ENCODE peak calls at places on chromosomes 4 and X, in eight cellular contexts. One of them, this sample, is unnamed.

GRCh38 chr4:20487446-20487845 is 212.8 kb upstream of the PACRGL start:
- DNase-seq in H9: no peak
- DNase-seq in lower lobe of right lung: no peak
- DNase-seq in naive thymus-derived CD4-positive, alpha-beta T cell: no peak
- DNase-seq in mucosa of descending colon: no peak
- DNase-seq in tibial artery: no peak
- DNase-seq in aorta: no peak
- DNase-seq in neural progenitor cell: no peak
- DNase-seq in this sample: no peak

GRCh38 chrX:129359269-129359668 is 164.0 kb downstream of the SMARCA1 start:
- DNase-seq in H9: no peak
- DNase-seq in lower lobe of right lung: no peak
- DNase-seq in naive thymus-derived CD4-positive, alpha-beta T cell: no peak
- DNase-seq in mucosa of descending colon: no peak
- DNase-seq in tibial artery: no peak
- DNase-seq in aorta: no peak
- DNase-seq in neural progenitor cell: no peak
- DNase-seq in this sample: no peak

GRCh38 chr4:176538217-176538925 is 218.6 kb downstream of the SPCS3 start:
- DNase-seq in H9: no peak
- DNase-seq in lower lobe of right lung: no peak
- DNase-seq in naive thymus-derived CD4-positive, alpha-beta T cell: no peak
- DNase-seq in mucosa of descending colon: no peak
- DNase-seq in tibial artery: no peak
- DNase-seq in aorta: no peak
- DNase-seq in neural progenitor cell: no peak
- DNase-seq in this sample: no peak

GRCh38 chr4:121822796-121823504 is 733 bp downstream of the CCNA2 start:
- DNase-seq in H9: peak; percentile 32
- DNase-seq in lower lobe of right lung: peak; percentile 46
- DNase-seq in naive thymus-derived CD4-positive, alpha-beta T cell: no peak
- DNase-seq in mucosa of descending colon: no peak
- DNase-seq in tibial artery: peak; percentile 65
- DNase-seq in aorta: no peak
- DNase-seq in neural progenitor cell: peak; percentile 52
- DNase-seq in this sample: peak; percentile 60

GRCh38 chrX:147565239-147565638 is 346.5 kb upstream of the FMR1 start:
- DNase-seq in H9: no peak
- DNase-seq in lower lobe of right lung: no peak
- DNase-seq in naive thymus-derived CD4-positive, alpha-beta T cell: no peak
- DNase-seq in mucosa of descending colon: no peak
- DNase-seq in tibial artery: no peak
- DNase-seq in aorta: no peak
- DNase-seq in neural progenitor cell: no peak
- DNase-seq in this sample: no peak

GRCh38 chrX:136662976-136663375 is 15.0 kb downstream of the CD40LG start:
- DNase-seq in H9: no peak
- DNase-seq in lower lobe of right lung: no peak
- DNase-seq in naive thymus-derived CD4-positive, alpha-beta T cell: peak; percentile 46
- DNase-seq in mucosa of descending colon: no peak
- DNase-seq in tibial artery: no peak
- DNase-seq in aorta: no peak
- DNase-seq in neural progenitor cell: no peak
- DNase-seq in this sample: no peak

GRCh38 chr4:105991726-105992125 is 96.5 kb downstream of the NPNT start:
- DNase-seq in H9: no peak
- DNase-seq in lower lobe of right lung: no peak
- DNase-seq in naive thymus-derived CD4-positive, alpha-beta T cell: no peak
- DNase-seq in mucosa of descending colon: no peak
- DNase-seq in tibial artery: no peak
- DNase-seq in aorta: no peak
- DNase-seq in neural progenitor cell: no peak
- DNase-seq in this sample: no peak

GRCh38 chr4:138428611-138429010 is 186.5 kb upstream of the SLC7A11 start:
- DNase-seq in H9: no peak
- DNase-seq in lower lobe of right lung: no peak
- DNase-seq in naive thymus-derived CD4-positive, alpha-beta T cell: no peak
- DNase-seq in mucosa of descending colon: no peak
- DNase-seq in tibial artery: no peak
- DNase-seq in aorta: no peak
- DNase-seq in neural progenitor cell: no peak
- DNase-seq in this sample: no peak

GRCh38 chrX:45622538-45622937 is 421.9 kb upstream of the DIPK2B start:
- DNase-seq in H9: no peak
- DNase-seq in lower lobe of right lung: no peak
- DNase-seq in naive thymus-derived CD4-positive, alpha-beta T cell: no peak
- DNase-seq in mucosa of descending colon: no peak
- DNase-seq in tibial artery: no peak
- DNase-seq in aorta: no peak
- DNase-seq in neural progenitor cell: no peak
- DNase-seq in this sample: no peak

GRCh38 chrX:55867254-55867653 is 149.7 kb downstream of the RRAGB start:
- DNase-seq in H9: no peak
- DNase-seq in lower lobe of right lung: no peak
- DNase-seq in naive thymus-derived CD4-positive, alpha-beta T cell: peak; percentile 5
- DNase-seq in mucosa of descending colon: no peak
- DNase-seq in tibial artery: no peak
- DNase-seq in aorta: no peak
- DNase-seq in neural progenitor cell: no peak
- DNase-seq in this sample: no peak

GRCh38 chrX:112641449-112641848 is 38.3 kb downstream of the LHFPL1 start:
- DNase-seq in H9: no peak
- DNase-seq in lower lobe of right lung: no peak
- DNase-seq in naive thymus-derived CD4-positive, alpha-beta T cell: no peak
- DNase-seq in mucosa of descending colon: no peak
- DNase-seq in tibial artery: no peak
- DNase-seq in aorta: no peak
- DNase-seq in neural progenitor cell: no peak
- DNase-seq in this sample: no peak

GRCh38 chrX:72297953-72298730 is 7.6 kb downstream of the CITED1 start:
- DNase-seq in H9: peak; percentile 53
- DNase-seq in lower lobe of right lung: no peak
- DNase-seq in naive thymus-derived CD4-positive, alpha-beta T cell: no peak
- DNase-seq in mucosa of descending colon: no peak
- DNase-seq in tibial artery: no peak
- DNase-seq in aorta: no peak
- DNase-seq in neural progenitor cell: peak; percentile 41
- DNase-seq in this sample: no peak

GRCh38 chr4:122456228-122457106 is at the start of gene IL2:
- DNase-seq in H9: no peak
- DNase-seq in lower lobe of right lung: no peak
- DNase-seq in naive thymus-derived CD4-positive, alpha-beta T cell: peak; percentile 13
- DNase-seq in mucosa of descending colon: no peak
- DNase-seq in tibial artery: no peak
- DNase-seq in aorta: no peak
- DNase-seq in neural progenitor cell: no peak
- DNase-seq in this sample: no peak

DNA sequence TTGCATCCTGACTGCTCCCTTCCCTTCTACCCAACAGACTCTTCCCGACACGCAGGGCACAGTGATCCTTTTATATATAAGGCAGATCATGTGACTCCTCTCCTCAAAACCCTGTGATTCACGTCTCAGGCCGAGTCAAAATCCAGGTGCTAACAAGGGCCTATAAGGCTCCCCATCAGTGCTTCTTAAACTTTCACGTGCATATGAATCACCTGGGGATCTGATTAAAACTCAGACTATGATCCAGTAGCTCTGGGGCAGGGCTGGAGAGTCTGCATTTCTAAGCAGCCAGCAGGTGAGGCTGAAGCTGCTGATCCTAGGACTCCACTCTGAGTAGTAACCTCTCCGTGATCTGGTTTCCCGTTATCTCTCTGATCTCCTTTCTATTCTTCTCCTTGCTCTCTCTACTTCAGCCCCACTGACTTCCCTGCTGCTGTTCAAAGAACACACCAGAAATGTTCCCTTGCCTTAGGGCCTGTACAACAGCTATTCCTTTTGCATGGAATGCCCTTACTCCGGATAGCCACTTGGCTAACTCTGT is 252.4 kb upstream of the RPS6KA3 start:
- DNase-seq in H9: no peak
- DNase-seq in lower lobe of right lung: no peak
- DNase-seq in naive thymus-derived CD4-positive, alpha-beta T cell: no peak
- DNase-seq in mucosa of descending colon: no peak
- DNase-seq in tibial artery: no peak
- DNase-seq in aorta: no peak
- DNase-seq in neural progenitor cell: no peak
- DNase-seq in this sample: no peak
- H3K4me1 ChIP-seq in H9: no peaks in the 10 kb centered on the region
- H3K4me1 ChIP-seq in lower lobe of right lung: no peaks in the 10 kb centered on the region
- H3K4me1 ChIP-seq in naive thymus-derived CD4-positive, alpha-beta T cell: no peaks in the 10 kb centered on the region
- H3K4me1 ChIP-seq in mucosa of descending colon: no peaks in the 10 kb centered on the region
- H3K4me1 ChIP-seq in tibial artery: no peaks in the 10 kb centered on the region
- H3K4me1 ChIP-seq in aorta: no peaks in the 10 kb centered on the region
- H3K4me1 ChIP-seq in neural progenitor cell: no peaks in the 10 kb centered on the region
- H3K4me1 ChIP-seq in this sample: no peaks in the 10 kb centered on the region

GRCh38 chr4:1195109-1195671 is 22.8 kb upstream of the SPON2 start:
- DNase-seq in H9: no peak
- DNase-seq in lower lobe of right lung: no peak
- DNase-seq in naive thymus-derived CD4-positive, alpha-beta T cell: no peak
- DNase-seq in mucosa of descending colon: peak; percentile 31
- DNase-seq in tibial artery: no peak
- DNase-seq in aorta: peak; percentile 53
- DNase-seq in neural progenitor cell: no peak
- DNase-seq in this sample: no peak
- H3K4me1 ChIP-seq in H9: no peaks in the 10 kb centered on the region
- H3K4me1 ChIP-seq in lower lobe of right lung: peaks cover 39% of the 10 kb centered on the region
- H3K4me1 ChIP-seq in naive thymus-derived CD4-positive, alpha-beta T cell: peaks cover 9% of the 10 kb centered on the region
- H3K4me1 ChIP-seq in mucosa of descending colon: peaks cover 23% of the 10 kb centered on the region
- H3K4me1 ChIP-seq in tibial artery: peaks cover 39% of the 10 kb centered on the region
- H3K4me1 ChIP-seq in aorta: no peaks in the 10 kb centered on the region
- H3K4me1 ChIP-seq in neural progenitor cell: no peaks in the 10 kb centered on the region
- H3K4me1 ChIP-seq in this sample: peaks cover 21% of the 10 kb centered on the region

DNA sequence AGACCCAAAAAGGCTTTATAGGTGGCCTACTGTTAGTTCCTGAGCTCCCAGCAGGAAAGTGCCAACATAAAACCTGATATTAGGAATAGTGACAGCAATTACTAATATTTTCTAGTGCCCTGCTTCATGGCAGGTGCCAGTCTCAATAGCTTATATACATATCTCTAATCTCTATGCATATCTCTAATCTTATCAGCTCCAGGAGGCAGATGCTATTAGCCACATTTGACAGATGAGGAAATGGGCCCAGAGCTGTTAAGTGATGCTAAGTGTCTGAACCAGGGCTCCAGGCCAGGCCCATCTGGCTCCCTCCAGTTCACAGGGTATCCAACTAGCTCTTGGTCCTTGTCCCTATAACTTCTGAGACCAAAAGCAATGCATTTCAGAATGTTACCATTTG is 142.5 kb downstream of the CHIC2 start:
- DNase-seq in H9: no peak
- DNase-seq in lower lobe of right lung: no peak
- DNase-seq in naive thymus-derived CD4-positive, alpha-beta T cell: no peak
- DNase-seq in mucosa of descending colon: no peak
- DNase-seq in tibial artery: no peak
- DNase-seq in aorta: no peak
- DNase-seq in neural progenitor cell: no peak
- DNase-seq in this sample: no peak
- H3K4me1 ChIP-seq in H9: peaks cover 4% of the 10 kb centered on the region
- H3K4me1 ChIP-seq in lower lobe of right lung: no peaks in the 10 kb centered on the region
- H3K4me1 ChIP-seq in naive thymus-derived CD4-positive, alpha-beta T cell: no peaks in the 10 kb centered on the region
- H3K4me1 ChIP-seq in mucosa of descending colon: no peaks in the 10 kb centered on the region
- H3K4me1 ChIP-seq in tibial artery: no peaks in the 10 kb centered on the region
- H3K4me1 ChIP-seq in aorta: no peaks in the 10 kb centered on the region
- H3K4me1 ChIP-seq in neural progenitor cell: no peaks in the 10 kb centered on the region
- H3K4me1 ChIP-seq in this sample: no peaks in the 10 kb centered on the region

DNA sequence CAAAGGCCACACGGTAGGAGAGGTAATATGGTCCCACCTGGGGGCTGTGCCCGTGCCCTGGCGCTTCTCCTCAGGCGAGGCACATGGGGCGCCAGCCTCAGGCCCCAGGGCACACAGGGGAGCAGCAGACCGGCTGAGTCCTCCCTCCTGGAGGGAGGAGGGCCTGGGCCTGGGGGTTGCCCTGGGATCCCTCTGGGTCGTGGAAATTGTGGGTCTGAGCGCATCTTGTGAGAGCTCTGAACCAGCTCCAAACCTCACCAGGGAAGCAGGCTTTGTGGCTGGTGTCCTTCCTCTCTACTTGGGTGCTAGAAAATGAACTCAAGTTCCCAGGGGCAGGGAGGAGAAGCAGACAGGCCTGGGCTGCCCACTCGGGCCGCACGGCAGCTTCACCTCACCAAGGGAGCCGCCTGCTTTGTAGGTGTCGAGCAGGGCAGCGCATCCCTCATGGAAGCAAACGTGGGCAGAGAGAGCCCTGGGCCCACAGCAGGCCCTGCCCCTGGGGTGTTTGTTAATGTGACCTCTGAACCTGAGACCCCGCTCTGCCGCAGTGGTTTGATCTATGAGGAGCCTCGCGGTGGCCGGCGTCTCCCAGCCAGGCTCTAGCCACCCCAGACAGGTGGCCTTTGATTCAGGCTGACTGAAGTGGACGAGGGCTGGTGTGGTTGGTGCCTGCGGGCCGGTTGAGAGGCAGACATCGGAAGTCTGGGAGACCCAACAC is 10.8 kb downstream of the HTRA3 start:
- DNase-seq in H9: no peak
- DNase-seq in lower lobe of right lung: no peak
- DNase-seq in naive thymus-derived CD4-positive, alpha-beta T cell: no peak
- DNase-seq in mucosa of descending colon: peak; percentile 16
- DNase-seq in tibial artery: no peak
- DNase-seq in aorta: peak; percentile 44
- DNase-seq in neural progenitor cell: no peak
- DNase-seq in this sample: peak; percentile 32
- H3K4me1 ChIP-seq in H9: no peaks in the 10 kb centered on the region
- H3K4me1 ChIP-seq in lower lobe of right lung: peaks cover 25% of the 10 kb centered on the region
- H3K4me1 ChIP-seq in naive thymus-derived CD4-positive, alpha-beta T cell: no peaks in the 10 kb centered on the region
- H3K4me1 ChIP-seq in mucosa of descending colon: no peaks in the 10 kb centered on the region
- H3K4me1 ChIP-seq in tibial artery: no peaks in the 10 kb centered on the region
- H3K4me1 ChIP-seq in aorta: no peaks in the 10 kb centered on the region
- H3K4me1 ChIP-seq in neural progenitor cell: peaks cover under 1% of the 10 kb centered on the region
- H3K4me1 ChIP-seq in this sample: no peaks in the 10 kb centered on the region

GRCh38 chr4:169618286-169618685 is 2.1 kb upstream of the CLCN3 start:
- DNase-seq in H9: no peak
- DNase-seq in lower lobe of right lung: no peak
- DNase-seq in naive thymus-derived CD4-positive, alpha-beta T cell: peak; percentile 25
- DNase-seq in mucosa of descending colon: no peak
- DNase-seq in tibial artery: no peak
- DNase-seq in aorta: no peak
- DNase-seq in neural progenitor cell: no peak
- DNase-seq in this sample: no peak
- H3K4me1 ChIP-seq in H9: peaks cover 3% of the 10 kb centered on the region
- H3K4me1 ChIP-seq in lower lobe of right lung: peaks cover 32% of the 10 kb centered on the region
- H3K4me1 ChIP-seq in naive thymus-derived CD4-positive, alpha-beta T cell: peaks cover 26% of the 10 kb centered on the region
- H3K4me1 ChIP-seq in mucosa of descending colon: peaks cover 26% of the 10 kb centered on the region
- H3K4me1 ChIP-seq in tibial artery: peaks cover 10% of the 10 kb centered on the region
- H3K4me1 ChIP-seq in aorta: no peaks in the 10 kb centered on the region
- H3K4me1 ChIP-seq in neural progenitor cell: peaks cover 15% of the 10 kb centered on the region
- H3K4me1 ChIP-seq in this sample: no peaks in the 10 kb centered on the region

This sample was measured in right lobe of liver.